ENCODE peak calls at places on chromosomes 11 and 22, in seven cellular contexts. J is HCT116, I is right lobe of liver, B is neural progenitor cell, U is left ventricle myocardium inferior, X is HFFc6, T is brain microvascular endothelial cell. W is an unnamed sample.
A peak's percentile ranks its signal among the peaks of the same experiment; 100 is the strongest.

GRCh38 chr22:24146791-24147353 is 34.4 kb upstream of the SUSD2 start:
- DNase-seq in J (no peak), X (peak; percentile 58), U (peak; percentile 45), B (peak; percentile 16), I (no peak), T (peak; percentile 29), W (peak; percentile 84)

GRCh38 chr11:15690326-15690725 is 575.6 kb downstream of the INSC start:
- DNase-seq in U (no peak), B (no peak), I (no peak), X (no peak), J (no peak), T (no peak), W (no peak)

GRCh38 chr22:46012881-46013281 is 35.9 kb upstream of the WNT7B start:
- DNase-seq in I (peak; percentile 56), X (no peak), B (no peak), T (no peak), U (peak; percentile 19), J (no peak), W (no peak)

GRCh38 chr11:113255096-113255495 is 59.3 kb upstream of the TTC12 start:
- DNase-seq in U (no peak), T (no peak), I (no peak), B (no peak), X (no peak), J (no peak), W (no peak)

GRCh38 chr11:35539781-35540281 is 14.4 kb upstream of the PAMR1 start:
- DNase-seq in J (no peak), T (peak; percentile 72), U (peak; percentile 66), X (peak; percentile 90), I (no peak), B (no peak), W (no peak)

GRCh38 chr11:78514922-78515502 is 59.7 kb downstream of the NARS2 start:
- DNase-seq in U (no peak), I (no peak), X (no peak), T (no peak), B (no peak), J (no peak), W (no peak)

GRCh38 chr22:50057868-50058311 is at the start of gene TTLL8:
- DNase-seq in J (no peak), X (no peak), T (no peak), B (no peak), I (peak; percentile 48), U (no peak), W (no peak)

GRCh38 chr11:64245401-64245796 is 1.3 kb downstream of the PPP1R14B start:
- DNase-seq in T (no peak), J (no peak), B (no peak), X (no peak), U (no peak), I (no peak), W (no peak)

GRCh38 chr22:49391436-49391835 is 436.2 kb downstream of the BRD1 start:
- DNase-seq in B (no peak), U (no peak), T (no peak), X (no peak), J (no peak), I (no peak), W (no peak)

GRCh38 chr11:9642894-9643293 is 21.0 kb upstream of the SWAP70 start:
- DNase-seq in U (no peak), B (no peak), X (no peak), J (no peak), T (no peak), I (no peak), W (no peak)

GRCh38 chr11:105740164-105740903 is 130.5 kb downstream of the GRIA4 start:
- DNase-seq in I (no peak), B (no peak), T (no peak), U (no peak), J (no peak), X (no peak), W (no peak)

GRCh38 chr11:33930317-33931021 is 38.6 kb upstream of the LMO2 start:
- DNase-seq in J (no peak), X (no peak), T (no peak), U (peak; percentile 17), B (peak; percentile 18), I (no peak), W (no peak)

GRCh38 chr11:50030193-50030592 is 2.5 kb upstream of the OR4C45 start:
- DNase-seq in I (no peak), U (no peak), B (no peak), J (no peak), X (no peak), T (no peak), W (no peak)

GRCh38 chr11:41201156-41201555 is 258.3 kb downstream of the LRRC4C start:
- DNase-seq in X (no peak), I (no peak), J (no peak), U (no peak), B (peak; percentile 77), T (no peak), W (peak; percentile 43)

GRCh38 chr22:28951530-28951929 is 68.2 kb downstream of the ZNRF3 start:
- DNase-seq in B (no peak), X (no peak), I (no peak), J (no peak), U (no peak), T (no peak), W (no peak)

GRCh38 chr22:28952857-28953256 is 69.5 kb downstream of the ZNRF3 start:
- DNase-seq in J (no peak), I (no peak), T (no peak), B (no peak), X (no peak), U (no peak), W (no peak)

GRCh38 chr22:28951969-28952521 is 68.7 kb downstream of the ZNRF3 start:
- DNase-seq in X (peak; percentile 24), I (no peak), U (no peak), T (peak; percentile 4), J (no peak), B (peak; percentile 59), W (peak; percentile 90)

GRCh38 chr22:28949788-28950187 is 66.4 kb downstream of the ZNRF3 start:
- DNase-seq in T (no peak), X (no peak), J (no peak), B (no peak), U (no peak), I (no peak), W (no peak)

GRCh38 chr22:28950567-28951411 is 67.4 kb downstream of the ZNRF3 start:
- DNase-seq in X (no peak), T (no peak), U (no peak), J (no peak), B (no peak), I (no peak), W (no peak)
- TF ChIP-seq CTCF in X (peak; percentile 43), T (no peak), U (no peak), J (peak; percentile 17), B (no peak), I (no peak), W (peak; percentile 16)

GRCh38 chr11:110230377-110230776 is 66.0 kb downstream of the RDX start:
- DNase-seq in B (no peak), I (no peak), J (no peak), T (no peak), X (no peak), U (no peak), W (no peak)
- TF ChIP-seq CTCF in B (no peak), I (no peak), J (no peak), T (no peak), X (no peak), U (no peak), W (no peak)

GRCh38 chr11:124440608-124441007 is 4.9 kb downstream of the OR8B8 start:
- DNase-seq in J (no peak), T (no peak), I (no peak), X (no peak), B (no peak), U (no peak), W (no peak)

GRCh38 chr11:124441081-124441480 is 4.4 kb downstream of the OR8B8 start:
- DNase-seq in X (no peak), I (no peak), B (no peak), U (no peak), T (no peak), J (no peak), W (no peak)

GRCh38 chr11:124441519-124441918 is 4.0 kb downstream of the OR8B8 start:
- DNase-seq in T (no peak), X (no peak), B (no peak), U (no peak), J (no peak), I (no peak), W (no peak)

GRCh38 chr11:124442442-124442841 is 3.1 kb downstream of the OR8B8 start:
- DNase-seq in U (no peak), X (no peak), T (peak; percentile 4), I (no peak), B (no peak), J (no peak), W (no peak)

DNA sequence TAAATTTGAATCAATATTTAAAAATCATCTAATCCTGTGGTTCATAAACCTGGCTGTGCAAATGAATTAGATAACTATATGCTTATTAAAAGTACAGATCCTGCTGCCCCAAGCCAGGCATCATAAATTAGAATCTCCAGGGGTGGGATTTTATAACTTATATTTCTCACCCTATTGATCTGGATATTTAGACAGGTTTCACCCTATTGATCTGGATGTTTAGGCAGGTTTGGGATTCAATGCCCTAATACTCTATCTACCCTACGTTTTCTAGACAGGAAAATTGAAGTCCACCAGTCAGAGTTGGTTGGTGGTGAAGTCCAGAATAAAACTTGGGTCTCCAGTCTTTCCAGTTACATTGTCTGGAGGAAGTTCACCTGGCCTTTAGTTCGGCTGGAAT is 2.6 kb downstream of the OR8B8 start:
- DNase-seq in J (no peak), U (no peak), T (no peak), X (no peak), I (no peak), B (no peak), W (no peak)
- TF ChIP-seq CTCF in J (no peak), U (no peak), T (no peak), X (no peak), I (no peak), B (no peak), W (no peak)

GRCh38 chr11:126718319-126718718 is 282.3 kb downstream of the KIRREL3 start:
- DNase-seq in U (no peak), X (peak; percentile 16), T (no peak), B (no peak), J (no peak), I (no peak), W (no peak)

GRCh38 chr11:126719740-126720139 is 280.8 kb downstream of the KIRREL3 start:
- DNase-seq in X (no peak), U (no peak), J (no peak), B (no peak), T (no peak), I (no peak), W (no peak)

GRCh38 chr11:126712017-126712625 is 288.4 kb downstream of the KIRREL3 start:
- DNase-seq in X (peak; percentile 46), J (no peak), B (no peak), U (no peak), T (no peak), I (no peak), W (no peak)

GRCh38 chr11:126720539-126721235 is 279.9 kb downstream of the KIRREL3 start:
- DNase-seq in T (no peak), I (no peak), X (no peak), J (no peak), U (no peak), B (no peak), W (no peak)

DNA sequence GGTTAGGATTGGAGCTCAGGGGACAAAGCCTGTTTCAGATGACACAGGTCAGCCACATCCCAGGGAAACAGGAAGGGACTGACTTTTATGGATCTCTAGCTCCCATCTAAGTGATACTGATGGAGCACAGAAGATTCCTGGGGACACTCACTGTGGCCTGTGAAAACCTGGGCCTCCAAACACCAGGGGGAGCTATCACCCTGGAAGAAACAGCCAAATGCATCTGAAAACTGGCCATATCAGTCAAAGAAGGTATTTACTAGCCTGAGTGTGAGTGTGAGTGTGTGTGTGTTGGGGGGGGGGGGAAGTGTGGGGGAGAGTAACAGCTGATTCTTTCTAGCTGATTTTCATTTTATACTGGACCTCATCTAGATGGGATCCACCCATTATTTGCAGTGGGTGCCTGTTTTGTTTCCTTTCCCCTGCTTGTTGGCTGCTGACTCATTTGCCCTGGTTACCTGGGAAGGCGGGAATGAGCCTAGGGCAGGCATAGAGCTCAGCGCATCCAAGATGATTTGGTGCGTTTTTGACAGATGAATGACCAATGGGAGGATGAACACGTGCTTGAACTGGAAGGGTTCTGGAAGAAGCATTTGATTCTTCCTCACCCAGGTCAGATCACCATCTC is 284.0 kb downstream of the KIRREL3 start:
- DNase-seq in X (peak; percentile 25), I (no peak), U (no peak), J (peak; percentile 26), B (peak; percentile 61), T (peak; percentile 36), W (peak; percentile 19)
- TF ChIP-seq CTCF in X (peak; percentile 78), I (peak; percentile 53), U (peak; percentile 53), J (peak; percentile 76), B (peak; percentile 70), T (peak; percentile 79), W (peak; percentile 73)